ENCODE peak calls at places on chromosomes 13 and 19, in eight cellular contexts. I is frontal cortex; J is prostate gland; R is germinal center; E is stimulated activated CD4-positive, alpha-beta T cell treated with anti-CD3 and anti-CD28 coated beads, Interleukin-15, amount 100 ng/mL, for 1 hour; K is activated T-helper 1 cell treated with Interleukin-2 at 50 U/mL for 16 hours; O is mucosa of gallbladder; Z is NCI-H345. N is an unnamed sample.

GRCh38 chr19:51511353-51511752 is 9.8 kb upstream of the SIGLEC12 start:
- DNase-seq in O (no peak), R (peak; percentile 13), J (no peak), K (no peak), I (no peak), E (no peak), Z (no peak), N (no peak)

GRCh38 chr13:99062593-99062992 is 84.7 kb upstream of the DOCK9 start:
- DNase-seq in O (peak; percentile 24), K (no peak), I (no peak), J (peak; percentile 38), R (no peak), Z (peak; percentile 86), E (no peak), N (no peak)

GRCh38 chr19:925087-925911 is 536 bp upstream of the ARID3A start:
- DNase-seq in O (peak; percentile 70), Z (peak; percentile 85), E (peak; percentile 60), I (peak; percentile 96), J (peak; percentile 68), R (peak; percentile 87), K (peak; percentile 61), N (peak; percentile 95)

GRCh38 chr13:106349080-106349841 is 186.2 kb downstream of the EFNB2 start:
- DNase-seq in E (no peak), K (no peak), J (peak; percentile 59), R (no peak), O (peak; percentile 18), I (peak; percentile 12), Z (peak; percentile 89), N (no peak)

GRCh38 chr19:41427647-41428480 is 690 bp upstream of the B3GNT8 start:
- DNase-seq in K (peak; percentile 34), R (no peak), Z (no peak), I (peak; percentile 47), E (peak; percentile 5), J (peak; percentile 65), O (no peak), N (peak; percentile 48)

GRCh38 chr13:114102521-114103288 is 29.7 kb downstream of the RASA3 start:
- DNase-seq in Z (no peak), J (no peak), R (no peak), K (no peak), I (no peak), E (no peak), O (no peak), N (no peak)

GRCh38 chr19:3692141-3693029 is 7.9 kb downstream of the PIP5K1C start:
- DNase-seq in E (peak; percentile 35), K (peak; percentile 23), J (no peak), R (peak; percentile 62), Z (no peak), O (no peak), I (no peak), N (peak; percentile 66)

GRCh38 chr19:14073925-14074838 is 1.6 kb downstream of the MISP3 start:
- DNase-seq in K (no peak), O (no peak), Z (peak; percentile 36), I (no peak), R (peak; percentile 20), J (peak; percentile 42), E (no peak), N (peak; percentile 53)

GRCh38 chr13:80337011-80337688 is 3.8 kb downstream of the SPRY2 start:
- DNase-seq in O (no peak), Z (no peak), J (peak; percentile 19), I (no peak), E (no peak), K (no peak), R (no peak), N (peak; percentile 4)

GRCh38 chr19:2154587-2155075 is 3.3 kb upstream of the AP3D1 start:
- DNase-seq in I (no peak), E (no peak), K (no peak), Z (no peak), J (no peak), R (no peak), O (no peak), N (peak; percentile 44)

GRCh38 chr19:5572556-5573286 is 5.0 kb upstream of the TINCR start:
- DNase-seq in R (no peak), I (no peak), K (no peak), J (no peak), E (no peak), O (no peak), Z (no peak), N (no peak)

GRCh38 chr13:26698392-26699196 is 62.0 kb downstream of the GPR12 start:
- DNase-seq in K (peak; percentile 64), Z (peak; percentile 75), E (peak; percentile 62), I (peak; percentile 86), R (peak; percentile 79), J (peak; percentile 77), O (peak; percentile 86), N (peak; percentile 90)

GRCh38 chr19:38310986-38311385 is 4.8 kb downstream of the YIF1B start:
- DNase-seq in J (no peak), Z (no peak), R (no peak), K (no peak), I (no peak), O (no peak), E (no peak), N (no peak)

GRCh38 chr19:4144666-4145261 is 8.7 kb upstream of the CREB3L3 start:
- DNase-seq in I (no peak), K (no peak), E (no peak), Z (no peak), J (no peak), O (peak; percentile 62), R (no peak), N (peak; percentile 61)

GRCh38 chr19:3360494-3361383 is 5.6 kb upstream of the NFIC start:
- DNase-seq in E (peak; percentile 53), R (peak; percentile 67), Z (no peak), J (peak; percentile 61), I (peak; percentile 84), K (peak; percentile 59), O (peak; percentile 58), N (peak; percentile 69)

GRCh38 chr13:110411316-110412105 is 104.4 kb downstream of the COL4A2 start:
- DNase-seq in Z (no peak), E (no peak), J (no peak), K (no peak), R (no peak), O (no peak), I (no peak), N (no peak)

GRCh38 chr13:45830121-45830520 is 21.4 kb downstream of the SIAH3 start:
- DNase-seq in J (no peak), E (no peak), R (no peak), O (no peak), K (no peak), I (no peak), Z (no peak), N (no peak)

GRCh38 chr19:3983936-3984583 is 1.2 kb downstream of the EEF2 start:
- DNase-seq in Z (no peak), J (peak; percentile 38), E (no peak), O (no peak), K (no peak), R (peak; percentile 47), I (peak; percentile 38), N (peak; percentile 54)

GRCh38 chr13:113348591-113348990 is 15.3 kb downstream of the GRTP1 start:
- DNase-seq in K (no peak), I (no peak), Z (no peak), R (no peak), E (no peak), J (no peak), O (no peak), N (no peak)

GRCh38 chr19:55344444-55344843 is 4.8 kb downstream of the KMT5C start:
- DNase-seq in Z (peak; percentile 58), J (no peak), K (no peak), O (no peak), E (no peak), R (no peak), I (no peak), N (no peak)

GRCh38 chr13:111658150-111659100 is 338.0 kb downstream of the TEX29 start:
- DNase-seq in R (no peak), Z (peak; percentile 89), O (no peak), E (no peak), K (no peak), I (peak; percentile 54), J (no peak), N (no peak)

N was measured in AG08396.